ENCODE peak calls at places on chromosomes 2 and 18, in six cellular contexts. U, T, E, Z, Q and C are unnamed samples.

GRCh38 chr18:3321133-3321812 is 59.3 kb downstream of the MYL12B start:
- DNase-seq in Z (no peak), Q (peak), U (peak), E (no peak), T (no peak), C (peak)

GRCh38 chr2:166485558-166486193 is 8.4 kb downstream of the SCN7A start:
- DNase-seq in Q (no peak), T (no peak), U (no peak), E (no peak), Z (no peak), C (no peak)

GRCh38 chr2:45614871-45615270 is 3.8 kb upstream of the SRBD1 start:
- DNase-seq in E (no peak), U (no peak), T (no peak), Z (no peak), Q (no peak), C (no peak)

GRCh38 chr2:16217271-16217670 is 276.9 kb downstream of the MYCN start:
- DNase-seq in U (no peak), Z (no peak), Q (no peak), E (no peak), T (no peak), C (no peak)

GRCh38 chr2:44972771-44973535 is 31.5 kb downstream of the SIX3 start:
- DNase-seq in T (no peak), Q (no peak), Z (no peak), E (no peak), U (no peak), C (no peak)

GRCh38 chr18:48815581-48816324 is 135.0 kb downstream of the SMAD7 start:
- DNase-seq in T (no peak), Z (no peak), Q (no peak), E (no peak), U (peak), C (no peak)

GRCh38 chr2:70902067-70902442 is 33.6 kb upstream of the ATP6V1B1 start:
- DNase-seq in Z (no peak), U (peak), Q (no peak), E (no peak), T (no peak), C (no peak)

GRCh38 chr2:161161074-161161577 is 898 bp downstream of the TANK start:
- DNase-seq in T (no peak), E (no peak), Z (no peak), U (no peak), Q (no peak), C (no peak)

GRCh38 chr2:28276076-28276618 is 116.5 kb upstream of the FOSL2 start:
- DNase-seq in U (peak), E (no peak), Z (no peak), Q (peak), T (no peak), C (peak)

GRCh38 chr2:46800218-46800617 is 115.4 kb downstream of the MCFD2 start:
- DNase-seq in Q (no peak), U (no peak), T (no peak), E (no peak), Z (no peak), C (no peak)

GRCh38 chr2:190911813-190912212 is 31.2 kb downstream of the GLS start:
- DNase-seq in Q (no peak), E (no peak), U (peak), Z (no peak), T (no peak), C (no peak)

GRCh38 chr2:43265006-43265770 is 38.8 kb upstream of the ZFP36L2 start:
- DNase-seq in Z (no peak), Q (no peak), E (no peak), T (no peak), U (peak), C (peak)

GRCh38 chr2:180130403-180130802 is 123.3 kb upstream of the CWC22 start:
- DNase-seq in Q (no peak), Z (no peak), T (no peak), E (no peak), U (peak), C (no peak)

GRCh38 chr18:50172367-50172766 is 22.6 kb downstream of the MYO5B start:
- DNase-seq in T (no peak), Z (no peak), E (no peak), Q (no peak), U (no peak), C (no peak)

GRCh38 chr2:170087394-170087793 is 90.6 kb upstream of the MYO3B start:
- DNase-seq in E (no peak), T (no peak), Z (no peak), Q (no peak), U (no peak), C (peak)

GRCh38 chr18:79507546-79508480 is 112.1 kb downstream of the NFATC1 start:
- DNase-seq in U (peak), T (peak), Z (no peak), E (no peak), Q (no peak), C (no peak)

GRCh38 chr2:241931976-241932894 is 62.7 kb downstream of the RTP5 start:
- DNase-seq in E (no peak), T (no peak), U (no peak), Z (no peak), Q (no peak), C (no peak)

GRCh38 chr2:71939588-71940535 is 207.8 kb downstream of the CYP26B1 start:
- DNase-seq in T (no peak), E (no peak), Z (no peak), Q (no peak), U (no peak), C (no peak)

GRCh38 chr2:241863021-241863954 is 4.6 kb upstream of the PDCD1 start:
- DNase-seq in E (no peak), Q (no peak), T (no peak), U (no peak), Z (peak), C (no peak)

GRCh38 chr2:69985684-69986083 is 24.3 kb upstream of the ASPRV1 start:
- DNase-seq in T (no peak), E (no peak), U (no peak), Q (peak), Z (no peak), C (no peak)

GRCh38 chr2:99727199-99727598 is 237.4 kb upstream of the REV1 start:
- DNase-seq in Z (no peak), T (no peak), U (peak), Q (no peak), E (no peak), C (no peak)

GRCh38 chr2:196482119-196483065 is 157.1 kb upstream of the CCDC150 start:
- DNase-seq in E (no peak), U (peak), Z (no peak), T (no peak), Q (peak), C (peak)

GRCh38 chr2:234768608-234769196 is 183.1 kb upstream of the SH3BP4 start:
- DNase-seq in T (no peak), E (no peak), U (peak), Z (no peak), Q (no peak), C (no peak)

GRCh38 chr2:164717000-164717597 is 95.8 kb upstream of the GRB14 start:
- DNase-seq in U (no peak), Q (no peak), Z (no peak), T (no peak), E (no peak), C (no peak)

GRCh38 chr2:6421888-6422287 is 443.8 kb downstream of the CMPK2 start:
- DNase-seq in T (no peak), E (no peak), Z (no peak), U (no peak), Q (no peak), C (no peak)

GRCh38 chr2:30775833-30776232 is 31.4 kb downstream of the CAPN13 start:
- DNase-seq in T (no peak), Z (no peak), E (no peak), Q (no peak), U (no peak), C (no peak)

GRCh38 chr2:3633089-3633981 is 24.7 kb upstream of the ALLC start:
- DNase-seq in Q (no peak), E (no peak), T (no peak), Z (no peak), U (peak), C (no peak)

GRCh38 chr2:38571186-38571585 is 31.5 kb downstream of the HNRNPLL start:
- DNase-seq in E (no peak), T (no peak), U (no peak), Z (no peak), Q (no peak), C (no peak)

GRCh38 chr2:173090291-173090877 is 14.7 kb downstream of the MAP3K20 start:
- DNase-seq in Q (no peak), E (no peak), Z (no peak), U (peak), T (no peak), C (no peak)

GRCh38 chr2:205734436-205734835 is 52.1 kb downstream of the NRP2 start:
- DNase-seq in T (no peak), E (no peak), U (peak), Q (peak), Z (no peak), C (peak)

GRCh38 chr2:85470850-85471800 is 52.6 kb downstream of the SH2D6 start:
- DNase-seq in U (no peak), E (no peak), Q (no peak), Z (no peak), T (no peak), C (no peak)

GRCh38 chr2:175844169-175844568 is 157.9 kb downstream of the LNPK start:
- DNase-seq in U (peak), Q (no peak), E (no peak), T (no peak), Z (no peak), C (peak)

GRCh38 chr2:135819211-135819610 is 17.8 kb downstream of the LCT start:
- DNase-seq in Z (no peak), E (no peak), Q (no peak), U (peak), T (peak), C (no peak)

GRCh38 chr18:45012286-45012685 is 331.6 kb downstream of the SETBP1 start:
- DNase-seq in T (no peak), Q (no peak), U (no peak), E (no peak), Z (no peak), C (no peak)

GRCh38 chr2:109176928-109177327 is 47.9 kb downstream of the SH3RF3 start:
- DNase-seq in Z (no peak), T (no peak), U (no peak), E (no peak), Q (no peak), C (no peak)

GRCh38 chr2:232421189-232421785 is 14.6 kb downstream of the ALPG start:
- DNase-seq in U (no peak), Z (no peak), E (no peak), T (no peak), Q (no peak), C (no peak)
- H3K4me3 ChIP-seq in U (no peak), Z (no peak), E (no peak), T (no peak), Q (no peak), C (no peak)

GRCh38 chr2:226838758-226839555 is 3.1 kb downstream of the RHBDD1 start:
- DNase-seq in E (no peak), Z (no peak), U (no peak), T (no peak), Q (no peak), C (no peak)
- H3K4me3 ChIP-seq in E (peak), Z (no peak), U (no peak), T (no peak), Q (no peak), C (no peak)

GRCh38 chr18:47151457-47151856 is 1.2 kb upstream of the HDHD2 start:
- DNase-seq in Q (no peak), T (no peak), U (no peak), Z (no peak), E (no peak), C (no peak)
- H3K4me3 ChIP-seq in Q (no peak), T (peak), U (no peak), Z (peak), E (peak), C (peak)

GRCh38 chr2:181683518-181684453 is 3.5 kb upstream of the NEUROD1 start:
- DNase-seq in Z (no peak), U (peak), T (no peak), Q (no peak), E (no peak), C (no peak)

GRCh38 chr2:181686566-181687185 is 6.4 kb upstream of the NEUROD1 start:
- DNase-seq in T (no peak), Z (no peak), Q (no peak), E (no peak), U (no peak), C (no peak)

GRCh38 chr2:181685150-181685688 is 4.9 kb upstream of the NEUROD1 start:
- DNase-seq in Z (no peak), U (no peak), E (no peak), Q (no peak), T (no peak), C (no peak)

GRCh38 chr2:181682795-181683517 is 2.6 kb upstream of the NEUROD1 start:
- DNase-seq in Q (no peak), E (no peak), U (no peak), Z (no peak), T (no peak), C (no peak)

DNA sequence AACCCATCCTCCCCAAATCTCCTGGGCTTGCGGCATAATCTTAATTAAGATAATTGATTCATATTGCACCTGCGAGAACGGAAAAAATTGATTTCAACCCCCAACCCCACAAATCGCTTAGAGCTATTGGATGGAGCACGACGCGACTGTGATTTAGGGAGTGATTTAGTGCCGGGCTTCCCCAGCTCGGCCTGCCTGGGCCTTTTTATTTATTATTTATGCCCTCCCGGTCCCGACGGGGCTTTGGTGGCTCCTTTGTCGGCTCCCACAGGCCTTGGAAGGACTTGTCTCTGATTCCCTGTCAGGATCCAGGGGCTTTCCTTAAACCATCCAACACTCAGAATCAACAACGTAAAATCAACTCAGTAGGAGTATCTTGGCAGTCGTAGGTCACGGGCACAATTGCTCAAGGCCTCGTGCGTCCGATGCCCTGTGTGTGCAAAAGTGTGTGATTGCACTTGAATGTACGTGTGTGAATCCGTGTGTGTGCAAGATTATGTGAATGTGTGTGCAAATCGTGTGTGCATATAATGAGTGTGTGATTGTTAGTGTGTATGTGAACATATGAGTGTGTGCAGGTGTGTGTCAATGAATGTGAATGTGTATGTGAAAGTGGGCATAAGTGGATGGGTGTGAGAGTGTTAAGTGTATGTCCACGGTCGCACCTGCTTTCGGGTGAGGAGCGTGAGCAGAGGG is 4.3 kb upstream of the NEUROD1 start:
- DNase-seq in T (no peak), E (no peak), Z (no peak), U (no peak), Q (no peak), C (no peak)
- H3K4me3 ChIP-seq in T (no peak), E (no peak), Z (no peak), U (no peak), Q (no peak), C (no peak)